ENCODE peak calls at places on chromosomes 16 and 17, in four cellular contexts. F is endothelial cell of umbilical vein, X is K562, L is IMR-90. S is an unnamed sample.

GRCh38 chr17:35051183-35051578 is 12.3 kb downstream of the RFFL start:
- DNase-seq in F (peak; percentile 71), X (peak; percentile 68), L (no peak), S (no peak)

GRCh38 chr17:42274812-42275526 is 1.2 kb downstream of the STAT5B start:
- DNase-seq in F (no peak), X (no peak), L (no peak), S (no peak)

GRCh38 chr16:3664187-3664896 is 9.9 kb downstream of the DNASE1 start:
- DNase-seq in F (no peak), X (no peak), L (no peak), S (no peak)

GRCh38 chr16:56789360-56789759 is 59.4 kb downstream of the NUP93 start:
- DNase-seq in F (peak; percentile 55), X (peak; percentile 19), L (peak; percentile 60), S (no peak)

GRCh38 chr16:179431-179830 is 828 bp upstream of the HBQ1 start:
- DNase-seq in F (no peak), X (no peak), L (no peak), S (no peak)

GRCh38 chr17:59223813-59224212 is 3.5 kb downstream of the GDPD1 start:
- DNase-seq in F (no peak), X (no peak), L (no peak), S (no peak)

GRCh38 chr16:48734220-48734619 is 124.2 kb upstream of the N4BP1 start:
- DNase-seq in F (no peak), X (no peak), L (no peak), S (no peak)

GRCh38 chr17:6473128-6473767 is 29.0 kb downstream of the PIMREG start:
- DNase-seq in F (peak; percentile 72), X (peak; percentile 71), L (peak; percentile 65), S (no peak)

GRCh38 chr17:42266918-42267766 is 9.0 kb downstream of the STAT5B start:
- DNase-seq in F (no peak), X (peak; percentile 91), L (peak; percentile 99), S (no peak)

GRCh38 chr16:35188288-35189155 is 1729.1 kb downstream of the TP53TG3F start:
- DNase-seq in F (no peak), X (peak; percentile 12), L (no peak), S (no peak)

GRCh38 chr17:44770526-44770925 is 11.7 kb downstream of the ADAM11 start:
- DNase-seq in F (no peak), X (no peak), L (no peak), S (no peak)

GRCh38 chr17:41863074-41863843 is 2.0 kb downstream of the KLHL11 start:
- DNase-seq in F (no peak), X (no peak), L (no peak), S (no peak)

GRCh38 chr16:88913870-88914269 is 47.4 kb upstream of the PABPN1L start:
- DNase-seq in F (no peak), X (no peak), L (no peak), S (no peak)

DNA sequence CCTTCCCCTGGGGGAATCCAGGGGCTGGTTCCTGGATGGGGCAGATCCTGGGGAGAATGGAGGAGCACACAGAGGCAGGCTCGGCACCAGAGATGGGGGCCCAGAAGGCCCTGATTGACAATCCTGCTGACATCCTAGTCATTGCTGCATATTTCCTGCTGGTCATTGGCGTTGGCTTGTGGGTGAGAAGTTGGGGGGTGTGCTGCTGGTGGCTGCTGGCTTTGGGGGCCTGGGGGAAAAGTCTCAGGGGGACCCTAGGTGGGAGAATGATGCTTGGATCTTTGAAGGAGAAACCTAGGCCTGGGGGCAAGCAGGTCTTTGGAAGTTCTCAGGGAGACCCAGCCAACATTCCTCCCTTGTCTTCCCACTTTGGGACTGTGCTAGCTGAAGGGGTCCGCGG is at the start of gene SLC5A2:
- DNase-seq in F (no peak), X (no peak), L (no peak), S (no peak)
- H3K4me2 ChIP-seq in F (no peak within 1 kb of the TSS), X (no peak within 1 kb of the TSS), L (no peak within 1 kb of the TSS), S (no peak within 1 kb of the TSS)

GRCh38 chr16:69503244-69503643 is 62.5 kb upstream of the NFAT5 start:
- DNase-seq in F (no peak), X (no peak), L (no peak), S (no peak)

GRCh38 chr16:69500496-69500895 is 65.3 kb upstream of the NFAT5 start:
- DNase-seq in F (no peak), X (no peak), L (no peak), S (no peak)

GRCh38 chr16:69499541-69500255 is 66.1 kb upstream of the NFAT5 start:
- DNase-seq in F (no peak), X (no peak), L (no peak), S (no peak)

GRCh38 chr16:69498926-69499325 is 66.8 kb upstream of the NFAT5 start:
- DNase-seq in F (no peak), X (no peak), L (no peak), S (no peak)

GRCh38 chr16:69501956-69502457 is 63.8 kb upstream of the NFAT5 start:
- DNase-seq in F (no peak), X (no peak), L (no peak), S (no peak)
- H3K9me1 ChIP-seq in F (no peaks in the 10 kb centered on the region), X (no peaks in the 10 kb centered on the region), L (no peaks in the 10 kb centered on the region), S (no peaks in the 10 kb centered on the region)

GRCh38 chr17:40348136-40348504 is 16.4 kb downstream of the GJD3 start:
- DNase-seq in F (no peak), X (no peak), L (no peak), S (no peak)
- H3K4me2 ChIP-seq in F (peak overlapping the region; percentile 37), X (peak overlapping the region; percentile 38), L (peak overlapping the region; percentile 21), S (no peak overlapping the region)

GRCh38 chr16:80628254-80628653 is 87.5 kb downstream of the DYNLRB2 start:
- DNase-seq in F (no peak), X (no peak), L (no peak), S (no peak)
- H3K9me1 ChIP-seq in F (no peaks in the 10 kb centered on the region), X (no peaks in the 10 kb centered on the region), L (peaks cover 3% of the 10 kb centered on the region), S (no peaks in the 10 kb centered on the region)

DNA sequence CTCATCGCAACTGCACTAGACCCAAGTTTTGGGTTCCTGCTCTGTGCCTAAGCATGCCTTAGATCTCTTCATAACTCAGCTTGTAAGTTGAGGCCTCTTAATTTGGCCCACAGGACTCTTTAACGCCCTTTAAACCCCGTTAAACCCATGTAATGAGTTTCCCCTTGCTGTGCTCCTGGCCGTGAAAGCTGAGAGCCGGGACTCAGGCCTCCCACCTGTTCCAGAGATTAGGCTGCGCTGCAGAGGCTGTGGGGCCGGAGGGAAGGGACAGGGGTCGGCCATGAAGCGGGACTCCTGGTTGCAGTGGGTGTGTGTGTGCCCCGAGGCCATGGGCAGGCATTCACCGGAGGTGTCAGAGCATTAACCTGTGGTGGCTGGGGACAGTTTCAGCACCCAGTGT is 150.8 kb upstream of the IRX3 start:
- DNase-seq in F (no peak), X (no peak), L (no peak), S (no peak)
- H3K4me2 ChIP-seq in F (no peak overlapping the region), X (no peak overlapping the region), L (no peak overlapping the region), S (no peak overlapping the region)